ENCODE peak calls at places on chromosome 22, in five cellular contexts. One of them, this sample, is unnamed.

GRCh38 chr22:40042312-40042711 is 47.6 kb downstream of the FAM83F start:
- DNase-seq in WTC11: no peak
- DNase-seq in A549: no peak
- DNase-seq in HepG2: no peak
- DNase-seq in GM12878: no peak
- DNase-seq in this sample: peak; percentile 14

GRCh38 chr22:23263651-23264555 is 83.6 kb downstream of the BCR start:
- DNase-seq in GM12878: no peak
- DNase-seq in HepG2: no peak
- DNase-seq in A549: no peak
- DNase-seq in WTC11: no peak
- DNase-seq in this sample: peak; percentile 58

GRCh38 chr22:48931452-48931851 is 896.2 kb downstream of the BRD1 start:
- DNase-seq in HepG2: no peak
- DNase-seq in WTC11: no peak
- DNase-seq in GM12878: no peak
- DNase-seq in A549: no peak
- DNase-seq in this sample: no peak

GRCh38 chr22:35637254-35637653 is 11.0 kb upstream of the APOL6 start:
- DNase-seq in HepG2: no peak
- DNase-seq in GM12878: no peak
- DNase-seq in A549: no peak
- DNase-seq in WTC11: no peak
- DNase-seq in this sample: no peak

GRCh38 chr22:40679964-40680818 is 907 bp downstream of the MCHR1 start:
- DNase-seq in HepG2: no peak
- DNase-seq in GM12878: no peak
- DNase-seq in WTC11: no peak
- DNase-seq in A549: peak; percentile 15
- DNase-seq in this sample: no peak

GRCh38 chr22:33838644-33839043 is 81.6 kb downstream of the LARGE1 start:
- DNase-seq in HepG2: no peak
- DNase-seq in A549: no peak
- DNase-seq in GM12878: no peak
- DNase-seq in WTC11: no peak
- DNase-seq in this sample: no peak

GRCh38 chr22:28314959-28315358 is 364.7 kb downstream of the TTC28 start:
- DNase-seq in WTC11: no peak
- DNase-seq in HepG2: no peak
- DNase-seq in A549: no peak
- DNase-seq in GM12878: no peak
- DNase-seq in this sample: no peak

GRCh38 chr22:48320671-48321515 is 1506.8 kb downstream of the BRD1 start:
- DNase-seq in WTC11: no peak
- DNase-seq in GM12878: no peak
- DNase-seq in A549: no peak
- DNase-seq in HepG2: no peak
- DNase-seq in this sample: no peak

GRCh38 chr22:46373838-46374662 is 38.5 kb downstream of the TRMU start:
- DNase-seq in WTC11: no peak
- DNase-seq in A549: no peak
- DNase-seq in HepG2: no peak
- DNase-seq in GM12878: peak; percentile 48
- DNase-seq in this sample: no peak

GRCh38 chr22:34943830-34944229 is 122.1 kb upstream of the ISX start:
- DNase-seq in A549: peak; percentile 4
- DNase-seq in GM12878: no peak
- DNase-seq in WTC11: no peak
- DNase-seq in HepG2: no peak
- DNase-seq in this sample: no peak

GRCh38 chr22:40477683-40478348 is 107.4 kb downstream of the SGSM3 start:
- DNase-seq in A549: no peak
- DNase-seq in WTC11: no peak
- DNase-seq in HepG2: no peak
- DNase-seq in GM12878: no peak
- DNase-seq in this sample: no peak

GRCh38 chr22:46456818-46457163 is 80.6 kb downstream of the CELSR1 start:
- DNase-seq in WTC11: no peak
- DNase-seq in A549: no peak
- DNase-seq in HepG2: peak; percentile 25
- DNase-seq in GM12878: no peak
- DNase-seq in this sample: no peak

GRCh38 chr22:40805239-40805638 is 13.9 kb downstream of the SLC25A17 start:
- DNase-seq in GM12878: no peak
- DNase-seq in A549: no peak
- DNase-seq in HepG2: no peak
- DNase-seq in WTC11: no peak
- DNase-seq in this sample: no peak

GRCh38 chr22:42066937-42067336 is 3.7 kb downstream of the NAGA start:
- DNase-seq in A549: no peak
- DNase-seq in WTC11: no peak
- DNase-seq in GM12878: no peak
- DNase-seq in HepG2: no peak
- DNase-seq in this sample: no peak

GRCh38 chr22:19149962-19150361 is at the start of gene GSC2:
- DNase-seq in HepG2: no peak
- DNase-seq in A549: no peak
- DNase-seq in GM12878: no peak
- DNase-seq in WTC11: no peak
- DNase-seq in this sample: no peak

GRCh38 chr22:19147193-19147780 is 2.8 kb downstream of the GSC2 start:
- DNase-seq in HepG2: no peak
- DNase-seq in GM12878: no peak
- DNase-seq in A549: no peak
- DNase-seq in WTC11: peak; percentile 28
- DNase-seq in this sample: no peak

GRCh38 chr22:19150482-19151328 is 613 bp upstream of the GSC2 start:
- DNase-seq in WTC11: peak; percentile 33
- DNase-seq in HepG2: no peak
- DNase-seq in A549: no peak
- DNase-seq in GM12878: no peak
- DNase-seq in this sample: no peak

GRCh38 chr22:19148417-19149046 is 1.6 kb downstream of the GSC2 start:
- DNase-seq in WTC11: no peak
- DNase-seq in A549: no peak
- DNase-seq in HepG2: no peak
- DNase-seq in GM12878: no peak
- DNase-seq in this sample: no peak

GRCh38 chr22:19149047-19149883 is 827 bp downstream of the GSC2 start:
- DNase-seq in A549: no peak
- DNase-seq in WTC11: peak; percentile 65
- DNase-seq in HepG2: no peak
- DNase-seq in GM12878: no peak
- DNase-seq in this sample: no peak
- TF ChIP-seq ESRRA in A549: no peak
- TF ChIP-seq ESRRA in WTC11: no peak
- TF ChIP-seq ESRRA in HepG2: no peak
- TF ChIP-seq ESRRA in GM12878: no peak
- TF ChIP-seq ESRRA in this sample: no peak

DNA sequence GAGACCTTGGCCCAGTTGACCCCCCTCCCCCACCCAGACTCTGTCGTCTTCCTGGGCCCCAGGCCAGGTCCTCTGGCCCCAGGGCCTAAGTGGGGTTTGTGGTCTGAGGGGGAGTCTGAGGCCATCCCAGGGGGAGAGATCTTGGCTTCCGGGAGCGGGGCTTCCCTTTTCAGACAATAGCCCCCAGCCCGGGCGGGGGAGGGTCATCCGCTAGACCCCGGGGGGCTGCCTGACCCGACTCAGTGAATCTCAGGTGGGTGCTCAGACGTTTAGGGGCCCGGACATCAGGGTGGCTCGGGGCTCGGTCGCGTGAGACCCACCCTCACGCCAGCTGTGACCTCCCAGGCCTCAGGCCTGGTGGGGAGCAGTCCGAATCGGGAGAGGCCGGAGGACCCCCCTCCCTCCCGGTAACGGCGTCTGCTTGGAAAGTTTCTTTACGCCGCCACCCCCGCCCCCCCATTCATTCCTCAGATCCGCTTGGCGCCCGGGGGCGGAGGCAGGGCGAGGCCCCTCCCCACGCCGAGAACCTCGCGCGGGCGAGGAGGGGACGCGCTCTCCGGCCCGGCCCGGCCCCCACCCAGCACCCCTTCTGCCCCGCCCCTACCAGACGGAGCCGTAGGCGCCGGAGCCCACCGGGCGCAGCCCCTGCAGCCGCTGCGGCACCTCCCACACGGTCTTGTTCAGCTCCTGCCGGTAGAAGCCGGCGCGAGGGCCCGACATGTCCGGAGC is 443 bp downstream of the MAPK11 start:
- DNase-seq in WTC11: peak; percentile 35
- DNase-seq in A549: no peak
- DNase-seq in HepG2: no peak
- DNase-seq in GM12878: no peak
- DNase-seq in this sample: peak; percentile 73
- TF ChIP-seq ESRRA in WTC11: no peak
- TF ChIP-seq ESRRA in A549: no peak
- TF ChIP-seq ESRRA in HepG2: no peak
- TF ChIP-seq ESRRA in GM12878: no peak
- TF ChIP-seq ESRRA in this sample: no peak

GRCh38 chr22:20128902-20129746 is 2.5 kb upstream of the ZDHHC8 start:
- DNase-seq in A549: peak; percentile 46
- DNase-seq in GM12878: no peak
- DNase-seq in HepG2: peak; percentile 49
- DNase-seq in WTC11: peak; percentile 65
- DNase-seq in this sample: peak; percentile 92
- TF ChIP-seq ESRRA in A549: no peak
- TF ChIP-seq ESRRA in GM12878: no peak
- TF ChIP-seq ESRRA in HepG2: peak; percentile 53
- TF ChIP-seq ESRRA in WTC11: no peak
- TF ChIP-seq ESRRA in this sample: no peak

DNA sequence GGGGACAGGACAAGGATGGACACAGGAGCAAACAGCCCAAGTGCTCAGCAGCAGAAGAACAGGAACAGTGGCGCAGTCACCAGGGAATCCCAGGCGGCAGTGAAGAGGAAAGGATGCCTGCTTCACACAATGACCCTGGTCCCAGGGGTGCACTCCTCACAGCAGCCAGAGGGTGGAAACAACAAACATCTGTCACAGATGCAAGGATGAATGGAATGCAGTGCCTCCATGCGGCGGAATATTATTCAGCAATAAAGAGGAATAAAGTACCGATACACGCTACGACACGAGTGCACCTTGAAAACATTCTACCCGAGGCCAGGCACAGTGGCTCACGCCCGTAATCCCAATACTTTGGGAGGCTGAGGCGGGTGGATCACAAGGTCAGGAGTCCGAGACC is 12.7 kb downstream of the CSNK1E start:
- DNase-seq in WTC11: no peak
- DNase-seq in A549: no peak
- DNase-seq in HepG2: no peak
- DNase-seq in GM12878: no peak
- DNase-seq in this sample: no peak
- TF ChIP-seq ESRRA in WTC11: no peak
- TF ChIP-seq ESRRA in A549: no peak
- TF ChIP-seq ESRRA in HepG2: no peak
- TF ChIP-seq ESRRA in GM12878: no peak
- TF ChIP-seq ESRRA in this sample: no peak

DNA sequence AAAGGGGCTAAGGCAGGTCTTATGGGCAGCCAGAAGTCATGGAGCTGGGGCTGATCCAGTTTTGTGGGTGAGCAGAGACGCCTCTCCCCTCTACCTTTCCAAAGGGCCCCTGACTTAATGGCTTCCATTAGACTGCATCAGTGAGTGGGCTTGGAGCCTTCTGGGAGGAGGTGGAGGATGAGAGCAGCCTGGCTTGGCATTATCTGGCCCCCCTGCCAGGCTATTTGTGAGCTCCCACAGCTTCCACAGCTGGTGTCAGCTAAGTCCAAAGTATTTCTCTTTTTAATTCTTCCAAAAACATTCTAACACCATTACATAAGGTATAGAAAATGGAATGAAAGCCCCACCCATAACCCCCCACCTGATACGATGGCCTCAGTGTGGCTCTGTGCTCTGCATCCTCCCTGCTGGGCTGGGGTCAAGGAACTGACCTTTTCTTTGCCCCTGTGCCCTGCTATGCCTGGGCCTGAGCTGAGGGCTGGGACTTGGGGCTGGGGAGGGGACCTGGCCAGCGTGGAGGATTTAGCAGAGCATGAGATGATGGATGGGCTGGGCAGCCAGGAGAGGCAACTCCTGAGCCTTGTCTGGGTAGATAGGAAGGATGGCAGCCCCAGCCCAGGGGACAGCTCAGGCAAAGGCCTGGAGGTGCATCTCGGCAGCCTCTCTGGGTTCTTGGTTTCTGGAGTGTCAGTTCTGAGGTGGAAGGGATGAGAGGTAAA is 4.0 kb downstream of the AIFM3 start:
- DNase-seq in HepG2: no peak
- DNase-seq in WTC11: no peak
- DNase-seq in GM12878: no peak
- DNase-seq in A549: no peak
- DNase-seq in this sample: no peak
- TF ChIP-seq ESRRA in HepG2: no peak
- TF ChIP-seq ESRRA in WTC11: no peak
- TF ChIP-seq ESRRA in GM12878: no peak
- TF ChIP-seq ESRRA in A549: no peak
- TF ChIP-seq ESRRA in this sample: no peak

GRCh38 chr22:21816472-21816786 is 51.0 kb downstream of the MAPK1 start:
- DNase-seq in WTC11: no peak
- DNase-seq in HepG2: no peak
- DNase-seq in GM12878: no peak
- DNase-seq in A549: no peak
- DNase-seq in this sample: no peak

GRCh38 chr22:21815357-21815756 is 52.1 kb downstream of the MAPK1 start:
- DNase-seq in WTC11: no peak
- DNase-seq in A549: no peak
- DNase-seq in GM12878: no peak
- DNase-seq in HepG2: no peak
- DNase-seq in this sample: no peak

GRCh38 chr22:21815958-21816357 is 51.5 kb downstream of the MAPK1 start:
- DNase-seq in A549: no peak
- DNase-seq in HepG2: no peak
- DNase-seq in WTC11: no peak
- DNase-seq in GM12878: no peak
- DNase-seq in this sample: no peak

GRCh38 chr22:21818487-21819182 is 48.8 kb downstream of the MAPK1 start:
- DNase-seq in HepG2: no peak
- DNase-seq in GM12878: no peak
- DNase-seq in A549: no peak
- DNase-seq in WTC11: no peak
- DNase-seq in this sample: peak; percentile 62

GRCh38 chr22:21816787-21817496 is 50.5 kb downstream of the MAPK1 start:
- DNase-seq in A549: peak; percentile 61
- DNase-seq in WTC11: no peak
- DNase-seq in GM12878: peak; percentile 61
- DNase-seq in HepG2: no peak
- DNase-seq in this sample: peak; percentile 87
- TF ChIP-seq ESRRA in A549: no peak
- TF ChIP-seq ESRRA in WTC11: no peak
- TF ChIP-seq ESRRA in GM12878: no peak
- TF ChIP-seq ESRRA in HepG2: no peak
- TF ChIP-seq ESRRA in this sample: no peak

GRCh38 chr22:44926124-44926475 is 83.7 kb downstream of the PHF21B start:
- DNase-seq in GM12878: no peak
- DNase-seq in HepG2: no peak
- DNase-seq in WTC11: no peak
- DNase-seq in A549: no peak
- DNase-seq in this sample: no peak
- TF ChIP-seq ESRRA in GM12878: no peak
- TF ChIP-seq ESRRA in HepG2: no peak
- TF ChIP-seq ESRRA in WTC11: no peak
- TF ChIP-seq ESRRA in A549: no peak
- TF ChIP-seq ESRRA in this sample: no peak